ENCODE peak calls at places on chromosomes 11 and 22, in ten cellular contexts. P is ovary, O is suprapubic skin, Z is stomach, L is A549, R is HepG2, B is esophagus muscularis mucosa, Y is H1, S is transverse colon, I is tibial nerve. M is an unnamed sample.

GRCh38 chr11:44658451-44658850 is 68.3 kb upstream of the TSPAN18 start:
- DNase-seq in P (no peak), O (no peak), Z (no peak), L (peak; percentile 23), R (no peak), B (no peak), Y (no peak), S (no peak), I (no peak), M (no peak)

GRCh38 chr11:77309401-77310085 is 8.1 kb upstream of the GDPD4 start:
- DNase-seq in P (no peak), O (no peak), Z (no peak), L (no peak), R (no peak), B (peak; percentile 31), Y (no peak), S (no peak), I (no peak), M (no peak)

GRCh38 chr22:38327805-38328204 is 10.6 kb upstream of the CSNK1E start:
- DNase-seq in P (no peak), O (no peak), Z (no peak), L (no peak), R (no peak), B (no peak), Y (no peak), S (no peak), I (no peak), M (no peak)

GRCh38 chr11:123451183-123451907 is 21.3 kb downstream of the GRAMD1B start:
- DNase-seq in P (no peak), O (no peak), Z (no peak), L (no peak), R (no peak), B (no peak), Y (no peak), S (no peak), I (no peak), M (no peak)

GRCh38 chr11:104254347-104254746 is 90.4 kb upstream of the PDGFD start:
- DNase-seq in P (no peak), O (no peak), Z (peak; percentile 34), L (peak; percentile 26), R (peak; percentile 24), B (no peak), Y (peak; percentile 65), S (no peak), I (no peak), M (no peak)

GRCh38 chr22:45444168-45444567 is 30.7 kb downstream of the RIBC2 start:
- DNase-seq in P (no peak), O (no peak), Z (no peak), L (no peak), R (no peak), B (no peak), Y (no peak), S (no peak), I (no peak), M (no peak)

GRCh38 chr11:61996933-61997332 is 29.5 kb upstream of the FTH1 start:
- DNase-seq in P (no peak), O (no peak), Z (no peak), L (no peak), R (peak; percentile 69), B (no peak), Y (no peak), S (no peak), I (no peak), M (no peak)

GRCh38 chr22:38180841-38181452 is 683 bp downstream of the PLA2G6 start:
- DNase-seq in P (peak; percentile 49), O (no peak), Z (peak; percentile 59), L (no peak), R (no peak), B (no peak), Y (no peak), S (peak; percentile 57), I (no peak), M (no peak)

GRCh38 chr11:77142091-77142975 is 14.3 kb downstream of the MYO7A start:
- DNase-seq in P (no peak), O (no peak), Z (no peak), L (no peak), R (no peak), B (no peak), Y (no peak), S (no peak), I (no peak), M (no peak)

GRCh38 chr11:66727282-66727882 is 1.6 kb downstream of the SPTBN2 start:
- DNase-seq in P (peak; percentile 66), O (no peak), Z (peak; percentile 34), L (peak; percentile 23), R (no peak), B (no peak), Y (no peak), S (peak; percentile 34), I (no peak), M (peak; percentile 59)

GRCh38 chr11:62958547-62959071 is 26.2 kb downstream of the SLC22A6 start:
- DNase-seq in P (no peak), O (no peak), Z (no peak), L (no peak), R (no peak), B (no peak), Y (no peak), S (peak; percentile 30), I (no peak), M (peak; percentile 79)

GRCh38 chr11:13238879-13239514 is 38.6 kb upstream of the BMAL1 start:
- DNase-seq in P (no peak), O (no peak), Z (peak; percentile 54), L (peak; percentile 55), R (peak; percentile 35), B (no peak), Y (no peak), S (peak; percentile 46), I (no peak), M (no peak)

GRCh38 chr11:104573431-104573830 is 324.8 kb downstream of the CASP12 start:
- DNase-seq in P (no peak), O (no peak), Z (no peak), L (peak; percentile 21), R (no peak), B (no peak), Y (no peak), S (no peak), I (no peak), M (no peak)

GRCh38 chr11:72239296-72239848 is 4.6 kb downstream of the PHOX2A start:
- DNase-seq in P (no peak), O (peak; percentile 84), Z (no peak), L (no peak), R (no peak), B (no peak), Y (no peak), S (peak; percentile 61), I (no peak), M (peak; percentile 89)

GRCh38 chr11:72239849-72240460 is 4.0 kb downstream of the PHOX2A start:
- DNase-seq in P (peak; percentile 67), O (peak; percentile 84), Z (peak; percentile 74), L (no peak), R (no peak), B (no peak), Y (no peak), S (peak; percentile 74), I (no peak), M (peak; percentile 85)

GRCh38 chr11:72241290-72241781 is 2.6 kb downstream of the PHOX2A start:
- DNase-seq in P (peak; percentile 22), O (no peak), Z (no peak), L (no peak), R (no peak), B (no peak), Y (no peak), S (no peak), I (no peak), M (peak; percentile 64)

GRCh38 chr11:72242141-72242540 is 1.8 kb downstream of the PHOX2A start:
- DNase-seq in P (no peak), O (no peak), Z (no peak), L (no peak), R (no peak), B (no peak), Y (no peak), S (no peak), I (no peak), M (no peak)

GRCh38 chr11:72240461-72241289 is 3.3 kb downstream of the PHOX2A start:
- DNase-seq in P (peak; percentile 31), O (no peak), Z (no peak), L (no peak), R (no peak), B (no peak), Y (no peak), S (no peak), I (no peak), M (peak; percentile 65)
- H3K4me3 ChIP-seq in P (peak overlapping the region; percentile 25), O (peak overlapping the region; percentile 50), Z (peak overlapping the region; percentile 37), L (no peak overlapping the region), R (peak overlapping the region; percentile 45), B (peak overlapping the region; percentile 54), Y (peak overlapping the region; percentile 60), S (no peak overlapping the region), I (peak overlapping the region; percentile 52), M (peak overlapping the region; percentile 41)

GRCh38 chr22:29043906-29044575 is 17.6 kb downstream of the C22orf31 start:
- DNase-seq in P (no peak), O (no peak), Z (no peak), L (no peak), R (no peak), B (no peak), Y (no peak), S (no peak), I (no peak), M (no peak)
- TF ChIP-seq EP300 in P (no peak), O (no peak), Z (no peak), L (no peak), R (no peak), B (no peak), Y (no peak), S (no peak), I (no peak), M (no peak)

GRCh38 chr22:35590634-35591295 is 26.4 kb downstream of the MB start:
- DNase-seq in P (no peak), O (no peak), Z (no peak), L (no peak), R (no peak), B (no peak), Y (no peak), S (no peak), I (no peak), M (no peak)
- TF ChIP-seq CTCF in P (no peak), O (no peak), Z (no peak), L (no peak), R (no peak), B (no peak), Y (no peak), S (no peak), I (no peak), M (no peak)

GRCh38 chr11:94740975-94741707 is 27.0 kb upstream of the AMOTL1 start:
- DNase-seq in P (peak; percentile 54), O (no peak), Z (no peak), L (peak; percentile 83), R (peak; percentile 41), B (no peak), Y (no peak), S (no peak), I (no peak), M (peak; percentile 74)

GRCh38 chr11:94739331-94739730 is 28.8 kb upstream of the AMOTL1 start:
- DNase-seq in P (no peak), O (no peak), Z (no peak), L (no peak), R (no peak), B (peak; percentile 89), Y (no peak), S (no peak), I (no peak), M (no peak)

GRCh38 chr11:94738746-94739145 is 29.4 kb upstream of the AMOTL1 start:
- DNase-seq in P (no peak), O (no peak), Z (no peak), L (no peak), R (no peak), B (peak; percentile 64), Y (no peak), S (no peak), I (no peak), M (no peak)

GRCh38 chr11:94742645-94743044 is 25.5 kb upstream of the AMOTL1 start:
- DNase-seq in P (no peak), O (no peak), Z (no peak), L (no peak), R (no peak), B (no peak), Y (no peak), S (no peak), I (no peak), M (no peak)

GRCh38 chr11:94740083-94740974 is 27.8 kb upstream of the AMOTL1 start:
- DNase-seq in P (peak; percentile 66), O (no peak), Z (no peak), L (no peak), R (no peak), B (peak; percentile 91), Y (no peak), S (peak; percentile 24), I (no peak), M (peak; percentile 85)
- H3K4me3 ChIP-seq in P (peak overlapping the region; percentile 50), O (peak overlapping the region; percentile 62), Z (peak overlapping the region; percentile 60), L (peak overlapping the region; percentile 50), R (peak overlapping the region; percentile 48), B (peak overlapping the region; percentile 68), Y (peak overlapping the region; percentile 69), S (peak overlapping the region; percentile 38), I (peak overlapping the region; percentile 77), M (peak overlapping the region; percentile 63)

M was measured in sigmoid colon.